ENCODE peak calls at places on chromosomes 3 and 15, in five cellular contexts. M is AG08396, Z is NCI-H2081, N is amygdala, K is lower leg skin. B is an unnamed sample.
A peak's percentile ranks its signal among the peaks of the same experiment; 100 is the strongest.

GRCh38 chr15:33201376-33202189 is 7.1 kb upstream of the FMN1 start:
- DNase-seq in K (no peak), N (no peak), Z (peak; percentile 74), M (peak; percentile 25), B (peak; percentile 49)

GRCh38 chr3:123076496-123077418 is 9.9 kb downstream of the PDIA5 start:
- DNase-seq in N (no peak), M (no peak), Z (peak; percentile 49), K (peak; percentile 86), B (no peak)

GRCh38 chr3:128698211-128699011 is 27.6 kb upstream of the RAB7A start:
- DNase-seq in Z (no peak), K (peak; percentile 90), N (peak; percentile 29), M (peak; percentile 71), B (peak; percentile 72)

GRCh38 chr3:151630938-151631417 is 102.7 kb upstream of the AADACL2 start:
- DNase-seq in K (no peak), N (no peak), M (no peak), Z (no peak), B (no peak)

GRCh38 chr15:60423540-60423939 is 25.8 kb upstream of the ANXA2 start:
- DNase-seq in K (no peak), Z (no peak), N (no peak), M (peak; percentile 45), B (peak; percentile 61)

GRCh38 chr15:61621146-61621545 is 392.0 kb upstream of the RORA start:
- DNase-seq in Z (peak; percentile 39), K (no peak), M (no peak), N (no peak), B (peak; percentile 24)

GRCh38 chr3:20040476-20041196 is 390 bp downstream of the KAT2B start:
- DNase-seq in Z (peak; percentile 34), K (peak; percentile 95), M (peak; percentile 80), N (peak; percentile 68), B (peak; percentile 54)

GRCh38 chr15:90075420-90076289 is 26.6 kb downstream of the IDH2 start:
- DNase-seq in N (no peak), K (no peak), M (no peak), Z (no peak), B (no peak)

GRCh38 chr3:59446775-59447465 is 397.1 kb upstream of the CFAP20DC start:
- DNase-seq in Z (no peak), M (no peak), K (no peak), N (no peak), B (no peak)

GRCh38 chr3:18423401-18424212 is 1.5 kb downstream of the SATB1 start:
- DNase-seq in M (peak; percentile 39), N (no peak), K (peak; percentile 86), Z (peak; percentile 21), B (peak; percentile 51)

GRCh38 chr3:149163066-149163465 is 33.6 kb downstream of the HPS3 start:
- DNase-seq in N (no peak), Z (no peak), K (no peak), M (no peak), B (no peak)

GRCh38 chr3:196232154-196232881 is 16.0 kb downstream of the SLC51A start:
- DNase-seq in M (no peak), N (no peak), Z (no peak), K (no peak), B (no peak)

GRCh38 chr3:2517479-2518188 is 419.0 kb downstream of the CNTN4 start:
- DNase-seq in K (no peak), N (no peak), Z (no peak), M (no peak), B (no peak)

GRCh38 chr15:70348581-70349344 is 251.0 kb upstream of the TLE3 start:
- DNase-seq in Z (no peak), N (no peak), M (no peak), K (peak; percentile 93), B (no peak)

GRCh38 chr3:130433306-130433705 is 83.7 kb upstream of the COL6A6 start:
- DNase-seq in M (no peak), K (no peak), Z (no peak), N (no peak), B (no peak)

GRCh38 chr3:157271283-157271882 is 111.4 kb upstream of the CCNL1 start:
- DNase-seq in M (no peak), Z (no peak), K (no peak), N (no peak), B (no peak)

GRCh38 chr15:49855917-49856637 is 235.2 kb downstream of the DTWD1 start:
- DNase-seq in M (peak; percentile 51), K (no peak), N (no peak), Z (no peak), B (peak; percentile 81)

GRCh38 chr3:120162400-120162799 is 68.2 kb upstream of the GSK3B start:
- DNase-seq in M (no peak), Z (no peak), K (no peak), N (no peak), B (peak; percentile 32)

GRCh38 chr3:10926831-10927521 is 65.6 kb upstream of the SLC6A1 start:
- DNase-seq in Z (no peak), N (no peak), K (peak; percentile 80), M (no peak), B (no peak)

GRCh38 chr3:152060701-152061100 is 187.3 kb downstream of the SUCNR1 start:
- DNase-seq in M (no peak), K (no peak), Z (peak; percentile 79), N (no peak), B (no peak)

GRCh38 chr15:99504823-99505551 is 60.8 kb upstream of the MEF2A start:
- DNase-seq in N (no peak), Z (no peak), K (no peak), M (no peak), B (peak; percentile 27)

GRCh38 chr3:21174461-21174860 is 576.5 kb downstream of the ZNF385D start:
- DNase-seq in M (no peak), Z (no peak), N (no peak), K (no peak), B (peak; percentile 48)

GRCh38 chr3:32443471-32443870 is 51.8 kb downstream of the CMTM7 start:
- DNase-seq in N (no peak), K (no peak), Z (no peak), M (no peak), B (no peak)

GRCh38 chr3:197434841-197435240 is 120.9 kb downstream of the BDH1 start:
- DNase-seq in N (no peak), K (no peak), Z (no peak), M (no peak), B (no peak)

GRCh38 chr3:127275287-127275781 is 12.5 kb downstream of the PRR20G start:
- DNase-seq in K (no peak), N (no peak), Z (no peak), M (no peak), B (peak; percentile 53)

GRCh38 chr3:32483772-32484171 is 18.9 kb downstream of the CMTM6 start:
- DNase-seq in N (no peak), Z (no peak), M (no peak), K (no peak), B (no peak)

GRCh38 chr3:95711789-95712188 is 1102.6 kb upstream of the EPHA6 start:
- DNase-seq in Z (no peak), N (no peak), K (no peak), M (no peak), B (no peak)

GRCh38 chr3:58350627-58351013 is 17.9 kb downstream of the PXK start:
- DNase-seq in K (no peak), Z (no peak), M (peak; percentile 12), N (no peak), B (peak; percentile 30)

GRCh38 chr15:87715252-87715651 is 541.3 kb downstream of the NTRK3 start:
- DNase-seq in K (peak; percentile 4), Z (no peak), M (no peak), N (no peak), B (no peak)

GRCh38 chr3:29463306-29463705 is 182.4 kb downstream of the RBMS3 start:
- DNase-seq in Z (no peak), K (no peak), N (no peak), M (no peak), B (no peak)

GRCh38 chr3:42906085-42906904 is at the start of gene ZNF662:
- DNase-seq in Z (no peak), K (peak; percentile 90), M (peak; percentile 57), N (peak; percentile 58), B (peak; percentile 58)

GRCh38 chr15:100060276-100060926 is 281.4 kb downstream of the ADAMTS17 start:
- DNase-seq in Z (no peak), K (no peak), N (no peak), M (no peak), B (no peak)

GRCh38 chr3:100231668-100232067 is 29.1 kb upstream of the TBC1D23 start:
- DNase-seq in N (no peak), M (no peak), K (no peak), Z (no peak), B (no peak)

GRCh38 chr3:175885196-175885766 is 1026.1 kb downstream of the NAALADL2 start:
- DNase-seq in Z (no peak), M (no peak), K (no peak), N (no peak), B (no peak)

GRCh38 chr15:59993041-59993750 is 10.9 kb upstream of the FOXB1 start:
- DNase-seq in M (no peak), Z (no peak), K (no peak), N (no peak), B (no peak)

GRCh38 chr3:69823710-69824109 is 84.4 kb downstream of the MITF start:
- DNase-seq in Z (no peak), K (no peak), N (no peak), M (no peak), B (no peak)

GRCh38 chr3:48845170-48845569 is 2.5 kb downstream of the PRKAR2A start:
- DNase-seq in M (peak; percentile 27), N (no peak), Z (no peak), K (peak; percentile 7), B (no peak)

GRCh38 chr15:69497076-69497475 is 44.5 kb downstream of the RPLP1 start:
- DNase-seq in M (no peak), Z (no peak), N (no peak), K (no peak), B (no peak)